ENCODE peak calls at places on chromosomes 4 and X, in seven cellular contexts. Y is right atrium auricular region; S is activated naive CD4-positive, alpha-beta T cell treated with anti-CD3 and anti-CD28 coated beads, Interleukin-2, amount 10 ng/mL, durations not matched to agents 7 days and 5 days; I is MCF 10A; X is NCI-H524; G is uterus; U is ovary. H is an unnamed sample.

GRCh38 chr4:94732358-94732698 is 25.4 kb upstream of the BMPR1B start:
- DNase-seq in U (no peak), G (no peak), X (no peak), Y (no peak), I (no peak), S (no peak), H (no peak)

GRCh38 chr4:118740869-118741268 is 55.7 kb downstream of the METTL14 start:
- DNase-seq in S (no peak), I (peak), X (no peak), G (no peak), U (no peak), Y (no peak), H (peak)

GRCh38 chr4:155822572-155822971 is 43.5 kb downstream of the ASIC5 start:
- DNase-seq in Y (no peak), I (no peak), S (no peak), G (no peak), X (no peak), U (no peak), H (no peak)

GRCh38 chr4:147550626-147551250 is 66.5 kb upstream of the TMEM184C start:
- DNase-seq in X (no peak), Y (no peak), I (peak), S (no peak), G (no peak), U (no peak), H (no peak)

GRCh38 chr4:114600672-114601071 is 2.1 kb downstream of the UGT8 start:
- DNase-seq in S (no peak), Y (no peak), G (no peak), I (no peak), X (no peak), U (no peak), H (no peak)

GRCh38 chrX:73262991-73263390 is 48.3 kb upstream of the NAP1L2 start:
- DNase-seq in S (no peak), U (no peak), X (peak), Y (no peak), G (no peak), I (peak), H (peak)

GRCh38 chrX:7164174-7164573 is 16.2 kb upstream of the PUDP start:
- DNase-seq in I (no peak), Y (no peak), X (no peak), G (no peak), S (no peak), U (no peak), H (no peak)

GRCh38 chr4:98193459-98194105 is 50.3 kb upstream of the STPG2 start:
- DNase-seq in G (no peak), X (no peak), S (no peak), U (no peak), I (peak), Y (no peak), H (no peak)

GRCh38 chr4:166324321-166324720 is 451.3 kb downstream of the TLL1 start:
- DNase-seq in I (peak), S (no peak), G (no peak), Y (no peak), X (peak), U (no peak), H (peak)

GRCh38 chrX:17374619-17375360 is at the start of gene NHS:
- DNase-seq in X (peak), Y (peak), U (peak), I (peak), G (peak), S (no peak), H (no peak)

GRCh38 chrX:2848806-2849420 is 20.2 kb downstream of the GYG2 start:
- DNase-seq in Y (no peak), X (no peak), U (no peak), I (peak), G (no peak), S (no peak), H (no peak)

GRCh38 chrX:96752776-96753175 is 68.1 kb downstream of the DIAPH2 start:
- DNase-seq in U (no peak), S (no peak), Y (no peak), G (no peak), X (no peak), I (no peak), H (no peak)

GRCh38 chrX:46327229-46328081 is 217.8 kb downstream of the ZNF674 start:
- DNase-seq in X (no peak), Y (no peak), I (peak), G (no peak), U (no peak), S (no peak), H (no peak)

GRCh38 chrX:130144509-130144908 is 21.1 kb downstream of the AIFM1 start:
- DNase-seq in I (peak), S (no peak), G (no peak), Y (no peak), X (no peak), U (no peak), H (no peak)

GRCh38 chr4:2486981-2487380 is 18.1 kb downstream of the RNF4 start:
- DNase-seq in I (no peak), U (no peak), S (no peak), G (no peak), Y (no peak), X (no peak), H (no peak)

GRCh38 chr4:8762356-8762755 is 109.3 kb downstream of the HMX1 start:
- DNase-seq in G (no peak), I (no peak), X (no peak), Y (no peak), S (no peak), U (peak), H (no peak)

GRCh38 chrX:6778547-6779231 is 243.8 kb upstream of the VCX3A start:
- DNase-seq in S (no peak), G (no peak), I (no peak), U (no peak), Y (no peak), X (no peak), H (no peak)

GRCh38 chr4:81981218-81981617 is 392.6 kb downstream of the HNRNPD start:
- DNase-seq in S (no peak), I (no peak), X (no peak), Y (no peak), U (no peak), G (no peak), H (no peak)

GRCh38 chrX:96538104-96538725 is 146.4 kb upstream of the DIAPH2 start:
- DNase-seq in Y (no peak), G (no peak), U (no peak), S (no peak), I (no peak), X (peak), H (no peak)

GRCh38 chrX:133985164-133986007 is at the start of gene GPC3:
- DNase-seq in X (peak), I (no peak), U (peak), S (peak), Y (no peak), G (peak), H (peak)

GRCh38 chrX:24292358-24292757 is 21.5 kb downstream of the SUPT20HL2 start:
- DNase-seq in G (peak), I (no peak), S (no peak), U (no peak), X (no peak), Y (no peak), H (no peak)

GRCh38 chr4:143742834-143743233 is 42.4 kb upstream of the FREM3 start:
- DNase-seq in S (no peak), I (no peak), Y (no peak), X (no peak), U (no peak), G (no peak), H (no peak)

GRCh38 chr4:74123065-74123728 is 24.2 kb upstream of the CXCL2 start:
- DNase-seq in X (peak), Y (no peak), S (no peak), I (peak), G (no peak), U (no peak), H (no peak)

GRCh38 chr4:1202526-1203378 is 30.4 kb upstream of the SPON2 start:
- DNase-seq in S (no peak), Y (peak), U (peak), G (peak), X (no peak), I (no peak), H (no peak)

GRCh38 chrX:129653985-129654651 is 638 bp downstream of the APLN start:
- DNase-seq in Y (peak), S (peak), I (no peak), X (peak), U (peak), G (peak), H (no peak)

GRCh38 chr4:119731146-119731742 is 102.6 kb upstream of the PDE5A start:
- DNase-seq in S (no peak), U (no peak), I (no peak), Y (no peak), X (no peak), G (no peak), H (no peak)

GRCh38 chr4:71713611-71714203 is 70.2 kb downstream of the GC start:
- DNase-seq in I (peak), Y (no peak), S (no peak), U (no peak), G (no peak), X (no peak), H (peak)

GRCh38 chr4:76993787-76994641 is 44.5 kb downstream of the SEPTIN11 start:
- DNase-seq in U (no peak), X (peak), S (peak), I (no peak), G (no peak), Y (no peak), H (no peak)

GRCh38 chrX:10011991-10012390 is 44.8 kb downstream of the CLDN34 start:
- DNase-seq in U (no peak), S (no peak), G (no peak), I (no peak), Y (no peak), X (no peak), H (no peak)

GRCh38 chr4:5887361-5888221 is 5.3 kb downstream of the CRMP1 start:
- DNase-seq in G (no peak), I (no peak), S (no peak), X (no peak), U (no peak), Y (no peak), H (no peak)

GRCh38 chr4:150982557-150983233 is 32.4 kb downstream of the LRBA start:
- DNase-seq in I (no peak), Y (no peak), S (no peak), U (no peak), X (no peak), G (no peak), H (no peak)

GRCh38 chrX:46576458-46576857 is 2.9 kb downstream of the CHST7 start:
- DNase-seq in Y (no peak), G (peak), S (no peak), I (no peak), U (no peak), X (no peak), H (no peak)

GRCh38 chr4:73612032-73612431 is 8.2 kb downstream of the RASSF6 start:
- DNase-seq in U (no peak), I (peak), X (no peak), G (no peak), S (no peak), Y (no peak), H (no peak)

GRCh38 chrX:1932231-1932630 is 317.4 kb downstream of the ASMT start:
- DNase-seq in X (no peak), Y (no peak), S (no peak), I (no peak), U (no peak), G (no peak), H (no peak)

GRCh38 chr4:40721730-40722171 is 28.0 kb upstream of the NSUN7 start:
- DNase-seq in Y (no peak), U (no peak), X (no peak), S (no peak), I (no peak), G (no peak), H (no peak)

GRCh38 chr4:86641516-86642090 is 47.5 kb downstream of the PTPN13 start:
- DNase-seq in Y (no peak), X (no peak), S (no peak), G (no peak), I (no peak), U (no peak), H (no peak)